ENCODE peak calls at places on chromosomes 7 and 10, in six cellular contexts. Q is activated T-cell treated with anti-CD3 and anti-CD28 coated beads for 1 hour; A is H54; C is CD4-positive, alpha-beta T cell; Y is fibroblast of pulmonary artery; D is left ventricle myocardium inferior. U is an unnamed sample.

GRCh38 chr10:103668351-103669242 is 175.1 kb downstream of the NEURL1 start:
- DNase-seq in A (no peak), D (peak; percentile 82), Q (no peak), C (no peak), Y (peak; percentile 69), U (peak; percentile 91)

GRCh38 chr7:105336009-105336408 is 52.7 kb downstream of the SRPK2 start:
- DNase-seq in A (no peak), C (no peak), Q (no peak), D (no peak), Y (peak; percentile 49), U (no peak)

GRCh38 chr7:1842321-1843221 is 172.5 kb downstream of the ELFN1 start:
- DNase-seq in Q (no peak), C (no peak), Y (no peak), A (no peak), D (peak; percentile 10), U (peak; percentile 54)

GRCh38 chr10:1739751-1740150 is 2.4 kb upstream of the ADARB2 start:
- DNase-seq in Q (no peak), C (no peak), A (no peak), Y (no peak), D (no peak), U (no peak)

GRCh38 chr7:155188357-155188756 is 109.3 kb upstream of the INSIG1 start:
- DNase-seq in Q (no peak), Y (no peak), C (no peak), D (no peak), A (no peak), U (no peak)

GRCh38 chr10:99966306-99966705 is 43.4 kb downstream of the DNMBP start:
- DNase-seq in A (peak; percentile 66), Q (no peak), Y (peak; percentile 80), C (no peak), D (no peak), U (no peak)

GRCh38 chr7:156956733-156957132 is 7.2 kb downstream of the NOM1 start:
- DNase-seq in Q (no peak), Y (no peak), D (no peak), C (no peak), A (no peak), U (no peak)

GRCh38 chr7:38975944-38976392 is 1.7 kb upstream of the POU6F2 start:
- DNase-seq in D (no peak), Q (no peak), A (no peak), C (no peak), Y (no peak), U (no peak)

GRCh38 chr10:47248436-47249090 is 51.4 kb upstream of the GDF10 start:
- DNase-seq in C (no peak), Y (no peak), Q (no peak), D (no peak), A (no peak), U (peak; percentile 48)

GRCh38 chr10:97190452-97190851 is 4.7 kb upstream of the SLIT1 start:
- DNase-seq in Y (no peak), C (no peak), D (no peak), A (no peak), Q (no peak), U (no peak)

GRCh38 chr10:127299956-127300689 is 103.7 kb upstream of the INSYN2A start:
- DNase-seq in Q (no peak), C (no peak), A (no peak), D (no peak), Y (no peak), U (no peak)

GRCh38 chr10:62426600-62426999 is 52.4 kb downstream of the ZNF365 start:
- DNase-seq in Y (no peak), A (no peak), Q (no peak), C (no peak), D (no peak), U (no peak)

GRCh38 chr7:37921340-37921805 is 933 bp downstream of the EPDR1 start:
- DNase-seq in Y (no peak), D (peak; percentile 30), C (no peak), Q (no peak), A (peak; percentile 63), U (no peak)

GRCh38 chr10:19961076-19961811 is 145.0 kb downstream of the PLXDC2 start:
- DNase-seq in Y (no peak), D (no peak), C (no peak), A (no peak), Q (no peak), U (no peak)

GRCh38 chr10:113924171-113924570 is 69.7 kb downstream of the NHLRC2 start:
- DNase-seq in Y (no peak), Q (no peak), C (no peak), A (no peak), D (no peak), U (no peak)

GRCh38 chr7:22863156-22863899 is 40.7 kb upstream of the TOMM7 start:
- DNase-seq in Q (no peak), A (no peak), Y (no peak), C (no peak), D (no peak), U (no peak)

GRCh38 chr7:131346885-131347592 is 19.4 kb downstream of the MKLN1 start:
- DNase-seq in Y (no peak), C (no peak), A (no peak), D (no peak), Q (no peak), U (no peak)

GRCh38 chr7:157361537-157361936 is 24.7 kb downstream of the DNAJB6 start:
- DNase-seq in Y (no peak), D (no peak), A (no peak), Q (no peak), C (no peak), U (no peak)

GRCh38 chr7:155267436-155267835 is 30.2 kb upstream of the INSIG1 start:
- DNase-seq in C (no peak), A (no peak), Q (no peak), D (no peak), Y (no peak), U (no peak)

GRCh38 chr7:144777005-144777814 is 58.6 kb downstream of the TPK1 start:
- DNase-seq in D (no peak), Y (no peak), A (no peak), C (no peak), Q (no peak), U (no peak)